ENCODE peak calls at places on chromosome 16, in nine cellular contexts. One of them, this sample, is unnamed.

GRCh38 chr16:11677959-11678881 is 10.0 kb downstream of the SNN start:
- DNase-seq in heart right ventricle: no peak
- DNase-seq in A549: no peak
- DNase-seq in cardiac muscle cell: no peak
- DNase-seq in fibroblast of pulmonary artery: no peak
- DNase-seq in neural progenitor cell: no peak
- DNase-seq in PC-3: no peak
- DNase-seq in upper lobe of right lung: peak; percentile 30
- DNase-seq in ovary: no peak
- DNase-seq in this sample: peak; percentile 72

GRCh38 chr16:61829631-61830030 is 206.6 kb downstream of the CDH8 start:
- DNase-seq in heart right ventricle: no peak
- DNase-seq in neural progenitor cell: peak; percentile 43
- DNase-seq in A549: no peak
- DNase-seq in cardiac muscle cell: no peak
- DNase-seq in PC-3: no peak
- DNase-seq in upper lobe of right lung: no peak
- DNase-seq in ovary: no peak
- DNase-seq in fibroblast of pulmonary artery: peak; percentile 49
- DNase-seq in this sample: no peak

GRCh38 chr16:30557397-30557949 is 701 bp downstream of the ZNF764 start:
- DNase-seq in neural progenitor cell: peak; percentile 27
- DNase-seq in upper lobe of right lung: no peak
- DNase-seq in cardiac muscle cell: peak; percentile 8
- DNase-seq in heart right ventricle: no peak
- DNase-seq in fibroblast of pulmonary artery: no peak
- DNase-seq in A549: no peak
- DNase-seq in ovary: no peak
- DNase-seq in PC-3: no peak
- DNase-seq in this sample: no peak

GRCh38 chr16:74998481-74999207 is at the start of gene ZNRF1:
- DNase-seq in heart right ventricle: peak; percentile 89
- DNase-seq in fibroblast of pulmonary artery: peak; percentile 82
- DNase-seq in neural progenitor cell: peak; percentile 96
- DNase-seq in PC-3: peak; percentile 75
- DNase-seq in upper lobe of right lung: peak; percentile 92
- DNase-seq in cardiac muscle cell: peak; percentile 86
- DNase-seq in A549: peak; percentile 86
- DNase-seq in ovary: peak; percentile 89
- DNase-seq in this sample: peak; percentile 95

GRCh38 chr16:87762071-87762571 is 3.7 kb downstream of the KLHDC4 start:
- DNase-seq in heart right ventricle: no peak
- DNase-seq in cardiac muscle cell: no peak
- DNase-seq in fibroblast of pulmonary artery: no peak
- DNase-seq in A549: no peak
- DNase-seq in ovary: no peak
- DNase-seq in PC-3: no peak
- DNase-seq in upper lobe of right lung: no peak
- DNase-seq in neural progenitor cell: no peak
- DNase-seq in this sample: no peak

GRCh38 chr16:22188267-22188594 is 17.8 kb upstream of the EEF2K start:
- DNase-seq in ovary: no peak
- DNase-seq in A549: no peak
- DNase-seq in cardiac muscle cell: no peak
- DNase-seq in heart right ventricle: no peak
- DNase-seq in PC-3: no peak
- DNase-seq in upper lobe of right lung: no peak
- DNase-seq in neural progenitor cell: no peak
- DNase-seq in fibroblast of pulmonary artery: no peak
- DNase-seq in this sample: no peak

GRCh38 chr16:4361033-4361943 is 10.2 kb upstream of the PAM16 start:
- DNase-seq in cardiac muscle cell: no peak
- DNase-seq in upper lobe of right lung: no peak
- DNase-seq in fibroblast of pulmonary artery: no peak
- DNase-seq in A549: no peak
- DNase-seq in heart right ventricle: no peak
- DNase-seq in ovary: peak; percentile 23
- DNase-seq in neural progenitor cell: no peak
- DNase-seq in PC-3: no peak
- DNase-seq in this sample: peak; percentile 73

GRCh38 chr16:89861648-89862047 is 11.7 kb upstream of the TCF25 start:
- DNase-seq in A549: no peak
- DNase-seq in PC-3: no peak
- DNase-seq in ovary: no peak
- DNase-seq in cardiac muscle cell: no peak
- DNase-seq in neural progenitor cell: no peak
- DNase-seq in fibroblast of pulmonary artery: no peak
- DNase-seq in heart right ventricle: no peak
- DNase-seq in upper lobe of right lung: no peak
- DNase-seq in this sample: no peak

GRCh38 chr16:88466175-88466862 is 13.2 kb downstream of the ZFPM1 start:
- DNase-seq in fibroblast of pulmonary artery: no peak
- DNase-seq in upper lobe of right lung: no peak
- DNase-seq in ovary: no peak
- DNase-seq in neural progenitor cell: no peak
- DNase-seq in heart right ventricle: no peak
- DNase-seq in PC-3: no peak
- DNase-seq in A549: no peak
- DNase-seq in cardiac muscle cell: no peak
- DNase-seq in this sample: no peak

GRCh38 chr16:57265850-57266530 is 18.5 kb downstream of the PLLP start:
- DNase-seq in A549: no peak
- DNase-seq in upper lobe of right lung: peak; percentile 93
- DNase-seq in ovary: peak; percentile 41
- DNase-seq in cardiac muscle cell: peak; percentile 64
- DNase-seq in heart right ventricle: peak; percentile 73
- DNase-seq in fibroblast of pulmonary artery: peak; percentile 45
- DNase-seq in neural progenitor cell: peak; percentile 34
- DNase-seq in PC-3: peak; percentile 19
- DNase-seq in this sample: peak; percentile 95

GRCh38 chr16:10979717-10980601 is 35.6 kb downstream of the CLEC16A start:
- DNase-seq in neural progenitor cell: no peak
- DNase-seq in upper lobe of right lung: no peak
- DNase-seq in cardiac muscle cell: peak; percentile 84
- DNase-seq in heart right ventricle: peak; percentile 27
- DNase-seq in PC-3: no peak
- DNase-seq in ovary: peak; percentile 62
- DNase-seq in fibroblast of pulmonary artery: peak; percentile 83
- DNase-seq in A549: no peak
- DNase-seq in this sample: no peak

GRCh38 chr16:51388516-51388951 is 237.5 kb upstream of the SALL1 start:
- DNase-seq in upper lobe of right lung: no peak
- DNase-seq in cardiac muscle cell: no peak
- DNase-seq in heart right ventricle: no peak
- DNase-seq in A549: no peak
- DNase-seq in neural progenitor cell: no peak
- DNase-seq in fibroblast of pulmonary artery: no peak
- DNase-seq in PC-3: no peak
- DNase-seq in ovary: no peak
- DNase-seq in this sample: no peak

GRCh38 chr16:67516296-67517177 is 12.1 kb upstream of the RIPOR1 start:
- DNase-seq in ovary: no peak
- DNase-seq in neural progenitor cell: no peak
- DNase-seq in PC-3: peak; percentile 55
- DNase-seq in cardiac muscle cell: peak; percentile 50
- DNase-seq in heart right ventricle: no peak
- DNase-seq in A549: peak; percentile 44
- DNase-seq in fibroblast of pulmonary artery: peak; percentile 56
- DNase-seq in upper lobe of right lung: no peak
- DNase-seq in this sample: no peak

GRCh38 chr16:3638916-3639644 is 15.4 kb upstream of the DNASE1 start:
- DNase-seq in ovary: no peak
- DNase-seq in neural progenitor cell: no peak
- DNase-seq in cardiac muscle cell: no peak
- DNase-seq in upper lobe of right lung: no peak
- DNase-seq in heart right ventricle: no peak
- DNase-seq in PC-3: no peak
- DNase-seq in fibroblast of pulmonary artery: no peak
- DNase-seq in A549: no peak
- DNase-seq in this sample: no peak

GRCh38 chr16:20359997-20360396 is 7.5 kb upstream of the UMOD start:
- DNase-seq in upper lobe of right lung: no peak
- DNase-seq in A549: no peak
- DNase-seq in heart right ventricle: no peak
- DNase-seq in cardiac muscle cell: no peak
- DNase-seq in PC-3: no peak
- DNase-seq in fibroblast of pulmonary artery: no peak
- DNase-seq in neural progenitor cell: peak; percentile 67
- DNase-seq in ovary: no peak
- DNase-seq in this sample: no peak

GRCh38 chr16:85137323-85138072 is 25.2 kb upstream of the CIBAR2 start:
- DNase-seq in heart right ventricle: peak; percentile 93
- DNase-seq in neural progenitor cell: peak; percentile 25
- DNase-seq in fibroblast of pulmonary artery: peak; percentile 95
- DNase-seq in PC-3: peak; percentile 45
- DNase-seq in upper lobe of right lung: peak; percentile 96
- DNase-seq in cardiac muscle cell: peak; percentile 98
- DNase-seq in ovary: peak; percentile 97
- DNase-seq in A549: peak; percentile 42
- DNase-seq in this sample: peak; percentile 98

GRCh38 chr16:9476744-9477143 is 385.3 kb downstream of the HAPSTR1 start:
- DNase-seq in A549: no peak
- DNase-seq in cardiac muscle cell: no peak
- DNase-seq in upper lobe of right lung: no peak
- DNase-seq in heart right ventricle: no peak
- DNase-seq in PC-3: no peak
- DNase-seq in fibroblast of pulmonary artery: no peak
- DNase-seq in neural progenitor cell: no peak
- DNase-seq in ovary: no peak
- DNase-seq in this sample: no peak

GRCh38 chr16:50501986-50502615 is 46.1 kb upstream of the NKD1 start:
- DNase-seq in cardiac muscle cell: no peak
- DNase-seq in neural progenitor cell: no peak
- DNase-seq in heart right ventricle: no peak
- DNase-seq in PC-3: no peak
- DNase-seq in upper lobe of right lung: no peak
- DNase-seq in fibroblast of pulmonary artery: no peak
- DNase-seq in A549: no peak
- DNase-seq in ovary: no peak
- DNase-seq in this sample: no peak

GRCh38 chr16:75640598-75640997 is 6.9 kb downstream of the KARS1 start:
- DNase-seq in PC-3: no peak
- DNase-seq in upper lobe of right lung: no peak
- DNase-seq in neural progenitor cell: no peak
- DNase-seq in cardiac muscle cell: no peak
- DNase-seq in ovary: no peak
- DNase-seq in heart right ventricle: no peak
- DNase-seq in fibroblast of pulmonary artery: no peak
- DNase-seq in A549: no peak
- DNase-seq in this sample: no peak

GRCh38 chr16:22397459-22397858 is 23.0 kb upstream of the CDR2 start:
- DNase-seq in ovary: no peak
- DNase-seq in upper lobe of right lung: no peak
- DNase-seq in PC-3: peak; percentile 62
- DNase-seq in A549: no peak
- DNase-seq in cardiac muscle cell: peak; percentile 97
- DNase-seq in neural progenitor cell: no peak
- DNase-seq in heart right ventricle: no peak
- DNase-seq in fibroblast of pulmonary artery: peak; percentile 95
- DNase-seq in this sample: no peak

GRCh38 chr16:84324439-84325262 is 30.0 kb downstream of the WFDC1 start:
- DNase-seq in A549: no peak
- DNase-seq in PC-3: no peak
- DNase-seq in fibroblast of pulmonary artery: no peak
- DNase-seq in cardiac muscle cell: no peak
- DNase-seq in heart right ventricle: no peak
- DNase-seq in upper lobe of right lung: no peak
- DNase-seq in neural progenitor cell: no peak
- DNase-seq in ovary: no peak
- DNase-seq in this sample: no peak

GRCh38 chr16:59192551-59193199 is 458.6 kb upstream of the GOT2 start:
- DNase-seq in heart right ventricle: peak; percentile 6
- DNase-seq in neural progenitor cell: peak; percentile 63
- DNase-seq in fibroblast of pulmonary artery: peak; percentile 4
- DNase-seq in upper lobe of right lung: no peak
- DNase-seq in A549: peak; percentile 42
- DNase-seq in PC-3: peak; percentile 8
- DNase-seq in cardiac muscle cell: no peak
- DNase-seq in ovary: no peak
- DNase-seq in this sample: no peak

DNA sequence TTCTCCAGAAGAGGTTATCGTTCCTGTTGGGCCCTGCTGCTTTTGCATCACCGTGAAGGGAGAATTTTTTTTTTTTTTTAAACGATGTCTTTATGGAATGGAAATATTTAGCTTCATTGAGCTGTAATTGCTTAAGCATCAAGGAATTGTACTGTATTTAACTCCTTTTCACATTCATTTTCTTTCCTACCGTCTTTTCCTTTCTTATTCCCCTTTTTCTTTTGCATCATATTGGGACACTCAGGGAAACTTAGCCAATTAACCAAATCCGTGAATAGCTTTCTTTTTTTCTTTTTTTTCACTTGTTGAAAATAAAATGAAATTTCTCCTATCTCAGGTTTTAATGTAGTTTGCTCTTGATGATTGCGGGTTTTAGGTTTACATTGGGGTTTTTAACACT is 1.5 kb downstream of the TNRC6A start:
- DNase-seq in neural progenitor cell: no peak
- DNase-seq in ovary: no peak
- DNase-seq in fibroblast of pulmonary artery: no peak
- DNase-seq in A549: no peak
- DNase-seq in cardiac muscle cell: no peak
- DNase-seq in PC-3: no peak
- DNase-seq in upper lobe of right lung: no peak
- DNase-seq in heart right ventricle: no peak
- DNase-seq in this sample: no peak
- H3K4me3 ChIP-seq in neural progenitor cell: peak overlapping the region; percentile 94
- H3K4me3 ChIP-seq in ovary: peak overlapping the region; percentile 81
- H3K4me3 ChIP-seq in fibroblast of pulmonary artery: peak overlapping the region; percentile 94
- H3K4me3 ChIP-seq in A549: peak overlapping the region; percentile 90
- H3K4me3 ChIP-seq in cardiac muscle cell: peak overlapping the region; percentile 100
- H3K4me3 ChIP-seq in PC-3: peak overlapping the region; percentile 75
- H3K4me3 ChIP-seq in upper lobe of right lung: peak overlapping the region; percentile 87
- H3K4me3 ChIP-seq in heart right ventricle: peak overlapping the region; percentile 89
- H3K4me3 ChIP-seq in this sample: peak overlapping the region; percentile 89

GRCh38 chr16:53071748-53072301 is 17.0 kb downstream of the CHD9 start:
- DNase-seq in ovary: peak; percentile 83
- DNase-seq in fibroblast of pulmonary artery: peak; percentile 84
- DNase-seq in heart right ventricle: peak; percentile 93
- DNase-seq in cardiac muscle cell: peak; percentile 85
- DNase-seq in upper lobe of right lung: peak; percentile 71
- DNase-seq in A549: no peak
- DNase-seq in PC-3: no peak
- DNase-seq in neural progenitor cell: no peak
- DNase-seq in this sample: peak; percentile 87
- H3K4me3 ChIP-seq in ovary: no peak overlapping the region
- H3K4me3 ChIP-seq in fibroblast of pulmonary artery: peak overlapping the region; percentile 23
- H3K4me3 ChIP-seq in heart right ventricle: peak overlapping the region; percentile 49
- H3K4me3 ChIP-seq in cardiac muscle cell: no peak overlapping the region
- H3K4me3 ChIP-seq in upper lobe of right lung: no peak overlapping the region
- H3K4me3 ChIP-seq in A549: no peak overlapping the region
- H3K4me3 ChIP-seq in PC-3: no peak overlapping the region
- H3K4me3 ChIP-seq in neural progenitor cell: no peak overlapping the region
- H3K4me3 ChIP-seq in this sample: peak overlapping the region; percentile 1

GRCh38 chr16:82033683-82034300 is 1.3 kb upstream of the HSD17B2 start:
- DNase-seq in heart right ventricle: no peak
- DNase-seq in fibroblast of pulmonary artery: no peak
- DNase-seq in PC-3: peak; percentile 62
- DNase-seq in A549: no peak
- DNase-seq in ovary: no peak
- DNase-seq in cardiac muscle cell: no peak
- DNase-seq in upper lobe of right lung: no peak
- DNase-seq in neural progenitor cell: no peak
- DNase-seq in this sample: no peak
- H3K4me3 ChIP-seq in heart right ventricle: no peak overlapping the region
- H3K4me3 ChIP-seq in fibroblast of pulmonary artery: no peak overlapping the region
- H3K4me3 ChIP-seq in PC-3: no peak overlapping the region
- H3K4me3 ChIP-seq in A549: no peak overlapping the region
- H3K4me3 ChIP-seq in ovary: no peak overlapping the region
- H3K4me3 ChIP-seq in cardiac muscle cell: no peak overlapping the region
- H3K4me3 ChIP-seq in upper lobe of right lung: no peak overlapping the region
- H3K4me3 ChIP-seq in neural progenitor cell: no peak overlapping the region
- H3K4me3 ChIP-seq in this sample: no peak overlapping the region

GRCh38 chr16:54647216-54647615 is 283.4 kb upstream of the IRX5 start:
- DNase-seq in A549: no peak
- DNase-seq in PC-3: no peak
- DNase-seq in neural progenitor cell: no peak
- DNase-seq in heart right ventricle: no peak
- DNase-seq in upper lobe of right lung: no peak
- DNase-seq in ovary: no peak
- DNase-seq in cardiac muscle cell: no peak
- DNase-seq in fibroblast of pulmonary artery: no peak
- DNase-seq in this sample: no peak
- H3K4me3 ChIP-seq in A549: no peak overlapping the region
- H3K4me3 ChIP-seq in PC-3: no peak overlapping the region
- H3K4me3 ChIP-seq in neural progenitor cell: no peak overlapping the region
- H3K4me3 ChIP-seq in heart right ventricle: no peak overlapping the region
- H3K4me3 ChIP-seq in upper lobe of right lung: no peak overlapping the region
- H3K4me3 ChIP-seq in ovary: no peak overlapping the region
- H3K4me3 ChIP-seq in cardiac muscle cell: no peak overlapping the region
- H3K4me3 ChIP-seq in fibroblast of pulmonary artery: no peak overlapping the region
- H3K4me3 ChIP-seq in this sample: no peak overlapping the region